ENCODE peak calls at places on chromosome 13, in nine cellular contexts. B is IMR-90, P is stomach, U is right lobe of liver, K is transverse colon, L is tibial nerve, A is A549, Z is breast epithelium, M is ovary. J is an unnamed sample.

GRCh38 chr13:98447881-98448641 is 128.8 kb downstream of the STK24 start:
- DNase-seq in B (no peak), P (no peak), U (no peak), K (no peak), L (no peak), A (peak), Z (no peak), M (peak), J (peak)

GRCh38 chr13:25286308-25286968 is 850 bp downstream of the MTMR6 start:
- DNase-seq in B (peak), P (no peak), U (no peak), K (peak), L (no peak), A (no peak), Z (no peak), M (no peak), J (no peak)

GRCh38 chr13:50366488-50367174 is 351.4 kb downstream of the KCNRG start:
- DNase-seq in B (no peak), P (no peak), U (no peak), K (no peak), L (no peak), A (no peak), Z (no peak), M (no peak), J (no peak)

GRCh38 chr13:28864544-28864943 is 44.4 kb downstream of the MTUS2 start:
- DNase-seq in B (no peak), P (no peak), U (no peak), K (no peak), L (no peak), A (no peak), Z (no peak), M (no peak), J (no peak)

GRCh38 chr13:107942030-107942617 is 273.2 kb downstream of the LIG4 start:
- DNase-seq in B (no peak), P (no peak), U (no peak), K (no peak), L (no peak), A (no peak), Z (no peak), M (no peak), J (no peak)

GRCh38 chr13:78382946-78383542 is 220.3 kb downstream of the POU4F1 start:
- DNase-seq in B (no peak), P (no peak), U (no peak), K (no peak), L (no peak), A (no peak), Z (no peak), M (no peak), J (no peak)

GRCh38 chr13:70613295-70613694 is 505.0 kb upstream of the KLHL1 start:
- DNase-seq in B (no peak), P (no peak), U (no peak), K (no peak), L (no peak), A (no peak), Z (no peak), M (no peak), J (no peak)

GRCh38 chr13:109968876-109969577 is 182.6 kb upstream of the IRS2 start:
- DNase-seq in B (no peak), P (no peak), U (no peak), K (no peak), L (no peak), A (no peak), Z (no peak), M (no peak), J (peak)

GRCh38 chr13:63680704-63681103 is 2265.1 kb upstream of the PCDH20 start:
- DNase-seq in B (no peak), P (no peak), U (no peak), K (no peak), L (no peak), A (no peak), Z (no peak), M (no peak), J (no peak)

GRCh38 chr13:84191199-84191598 is 308.9 kb upstream of the SLITRK1 start:
- DNase-seq in B (no peak), P (no peak), U (no peak), K (no peak), L (no peak), A (no peak), Z (no peak), M (no peak), J (no peak)

GRCh38 chr13:41268764-41269163 is 5.4 kb upstream of the MTRF1 start:
- DNase-seq in B (peak), P (no peak), U (no peak), K (no peak), L (no peak), A (no peak), Z (no peak), M (no peak), J (no peak)

GRCh38 chr13:59476376-59476775 is 687.4 kb downstream of the DIAPH3 start:
- DNase-seq in B (peak), P (no peak), U (no peak), K (no peak), L (no peak), A (no peak), Z (no peak), M (no peak), J (no peak)
- H3K27ac ChIP-seq in B (no peak), P (no peak), U (no peak), K (no peak), L (no peak), A (no peak), Z (no peak), M (no peak), J (no peak)

GRCh38 chr13:20033486-20033885 is 75.0 kb downstream of the ZMYM2 start:
- DNase-seq in B (no peak), P (no peak), U (no peak), K (no peak), L (no peak), A (no peak), Z (no peak), M (no peak), J (no peak)

GRCh38 chr13:20037908-20038307 is 79.4 kb downstream of the ZMYM2 start:
- DNase-seq in B (no peak), P (no peak), U (no peak), K (no peak), L (no peak), A (no peak), Z (no peak), M (no peak), J (no peak)

GRCh38 chr13:20035130-20035529 is 76.6 kb downstream of the ZMYM2 start:
- DNase-seq in B (no peak), P (no peak), U (no peak), K (no peak), L (no peak), A (no peak), Z (no peak), M (no peak), J (no peak)
- TF ChIP-seq CTCF in B (no peak), P (no peak), U (peak), K (no peak), L (no peak), A (peak), Z (no peak), M (no peak), J (no peak)

DNA sequence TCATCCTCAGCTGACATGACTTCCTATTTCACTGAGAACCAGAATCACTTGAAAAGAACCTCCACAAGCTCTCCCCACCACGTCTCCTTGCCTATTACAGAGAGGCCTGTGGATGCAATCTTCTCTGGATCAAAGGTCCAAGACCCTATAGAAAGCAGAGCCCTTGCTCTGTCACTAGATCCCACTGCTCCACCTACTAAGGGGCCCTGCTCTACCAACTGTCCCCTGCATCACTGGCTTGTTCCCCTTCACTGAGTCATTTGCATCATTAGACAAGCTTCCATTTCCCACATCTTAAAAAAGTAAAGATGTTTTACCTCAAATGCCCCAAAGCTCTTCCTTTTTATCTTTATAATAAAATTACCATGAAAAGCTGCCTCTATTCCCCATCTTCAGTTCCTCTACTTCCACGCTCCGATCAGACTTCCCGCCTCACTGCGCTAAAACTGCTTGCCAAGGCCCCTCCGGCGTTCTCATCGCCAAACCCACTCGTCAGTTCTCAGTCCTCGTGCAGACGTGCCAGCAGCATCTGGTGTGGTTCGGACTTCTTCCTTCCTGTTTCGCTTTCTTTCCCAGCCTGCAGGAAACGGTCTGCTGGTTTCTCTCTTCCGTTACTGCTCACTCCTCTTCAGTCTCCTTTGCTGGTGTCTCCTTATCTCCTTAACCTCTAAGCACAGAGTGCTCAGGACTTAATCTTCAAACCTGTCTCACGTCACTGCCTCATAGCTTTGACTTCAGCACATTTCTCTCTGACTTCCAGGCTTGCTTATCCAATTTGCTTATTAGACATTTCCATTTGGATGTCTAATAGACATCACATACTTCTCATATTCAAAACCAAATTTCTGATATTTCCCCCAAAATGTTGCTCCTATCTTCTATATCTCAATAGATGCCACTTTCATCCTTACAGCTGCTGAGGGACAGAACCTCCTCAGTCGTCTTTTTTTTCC is 40.5 kb downstream of the RCBTB2 start:
- DNase-seq in B (peak), P (peak), U (peak), K (peak), L (peak), A (no peak), Z (peak), M (peak), J (peak)
- TF ChIP-seq POLR2A in B (no peak), P (no peak), U (peak), K (peak), L (no peak), A (no peak), Z (no peak), M (no peak), J (no peak)

DNA sequence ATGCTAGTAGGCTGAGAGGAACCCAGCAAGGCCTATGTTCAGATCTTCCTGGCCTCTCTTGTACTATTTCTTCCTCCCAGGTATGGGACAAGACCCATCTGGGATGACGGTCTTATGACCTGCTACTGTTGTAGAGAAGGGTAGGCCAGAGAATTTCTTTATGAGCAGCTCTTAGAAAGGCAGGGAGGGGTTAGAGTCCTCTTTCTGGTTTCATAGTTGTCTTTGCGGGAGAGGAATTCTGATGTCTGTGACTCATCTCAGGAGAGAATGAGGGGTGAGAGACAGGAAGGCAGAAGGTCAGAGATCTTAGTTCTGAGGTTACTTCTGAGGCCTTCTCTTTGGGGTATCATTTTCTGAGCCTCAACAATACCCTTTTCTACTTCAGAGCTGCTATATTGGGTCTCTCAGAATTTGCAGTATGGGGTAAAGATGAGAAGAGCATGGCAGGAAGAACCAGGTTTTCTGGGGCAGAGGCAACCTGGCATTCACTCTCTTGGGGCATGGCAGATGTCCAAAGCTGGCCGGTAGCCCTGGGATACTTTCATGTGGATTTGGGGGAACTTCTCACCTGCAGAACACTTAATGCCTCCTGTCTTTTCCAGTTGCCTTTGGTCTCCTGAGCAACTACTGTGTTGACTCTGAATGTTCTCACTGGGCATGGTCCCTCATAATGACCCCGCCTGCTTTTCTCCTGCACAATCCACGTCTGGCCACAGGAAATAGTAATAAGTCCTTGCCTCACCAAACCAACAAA is 154.4 kb downstream of the GGACT start:
- DNase-seq in B (peak), P (no peak), U (peak), K (no peak), L (no peak), A (no peak), Z (no peak), M (no peak), J (no peak)
- H3K27ac ChIP-seq in B (peak), P (no peak), U (no peak), K (peak), L (no peak), A (peak), Z (no peak), M (no peak), J (no peak)

GRCh38 chr13:51870616-51871015 is 8.8 kb downstream of the CCDC70 start:
- DNase-seq in B (no peak), P (no peak), U (no peak), K (no peak), L (no peak), A (no peak), Z (no peak), M (no peak), J (no peak)

GRCh38 chr13:51874651-51875050 is 12.9 kb downstream of the CCDC70 start:
- DNase-seq in B (no peak), P (no peak), U (no peak), K (no peak), L (no peak), A (no peak), Z (no peak), M (no peak), J (no peak)

GRCh38 chr13:51869921-51870320 is 8.2 kb downstream of the CCDC70 start:
- DNase-seq in B (no peak), P (no peak), U (no peak), K (no peak), L (no peak), A (no peak), Z (no peak), M (no peak), J (no peak)

GRCh38 chr13:51873419-51873818 is 11.7 kb downstream of the CCDC70 start:
- DNase-seq in B (no peak), P (no peak), U (no peak), K (no peak), L (no peak), A (no peak), Z (no peak), M (no peak), J (no peak)

GRCh38 chr13:51873837-51874236 is 12.1 kb downstream of the CCDC70 start:
- DNase-seq in B (no peak), P (no peak), U (no peak), K (no peak), L (no peak), A (no peak), Z (no peak), M (no peak), J (no peak)
- TF ChIP-seq CTCF in B (no peak), P (no peak), U (no peak), K (no peak), L (no peak), A (no peak), Z (no peak), M (no peak), J (no peak)

DNA sequence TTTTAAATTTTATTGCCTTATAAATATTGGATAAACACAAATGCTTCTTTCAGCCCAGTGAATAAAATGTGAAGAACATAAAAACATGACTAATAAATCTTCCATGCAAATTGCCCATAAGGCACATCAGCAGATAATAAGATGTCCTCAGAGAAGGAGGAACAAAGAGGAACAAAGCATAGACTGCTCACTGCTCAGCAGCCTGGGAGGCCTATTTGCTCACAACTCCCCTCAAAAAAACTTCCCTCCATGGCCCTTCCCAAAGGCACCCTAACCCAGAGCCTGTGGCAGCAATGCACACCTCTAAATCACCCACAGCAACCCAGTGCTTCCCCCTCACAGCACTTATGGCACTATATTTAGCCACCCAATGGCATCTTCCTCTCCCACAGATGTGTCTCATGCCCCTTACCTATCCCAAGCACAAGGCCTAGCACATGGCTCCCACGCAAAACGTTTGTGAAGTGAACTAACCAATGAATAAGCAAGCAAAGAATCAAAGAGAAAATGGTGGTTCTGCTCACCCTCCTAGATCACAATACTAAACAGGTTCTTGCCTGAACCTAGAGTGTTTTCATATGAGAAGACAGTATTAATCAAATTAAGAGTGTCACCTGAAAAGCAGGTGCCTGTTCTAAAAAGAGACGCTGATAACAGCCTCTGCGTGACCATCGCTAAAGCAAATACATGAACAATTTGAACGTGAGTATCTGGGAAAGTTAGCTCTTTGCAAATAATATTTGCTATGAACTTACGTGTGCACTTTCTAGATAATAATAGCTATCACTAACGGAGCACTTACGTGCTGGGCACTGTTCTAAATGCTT is 96.9 kb downstream of the TBC1D4 start:
- DNase-seq in B (no peak), P (no peak), U (no peak), K (no peak), L (no peak), A (no peak), Z (no peak), M (no peak), J (no peak)
- TF ChIP-seq POLR2A in B (no peak), P (no peak), U (no peak), K (no peak), L (no peak), A (no peak), Z (no peak), M (no peak), J (no peak)

DNA sequence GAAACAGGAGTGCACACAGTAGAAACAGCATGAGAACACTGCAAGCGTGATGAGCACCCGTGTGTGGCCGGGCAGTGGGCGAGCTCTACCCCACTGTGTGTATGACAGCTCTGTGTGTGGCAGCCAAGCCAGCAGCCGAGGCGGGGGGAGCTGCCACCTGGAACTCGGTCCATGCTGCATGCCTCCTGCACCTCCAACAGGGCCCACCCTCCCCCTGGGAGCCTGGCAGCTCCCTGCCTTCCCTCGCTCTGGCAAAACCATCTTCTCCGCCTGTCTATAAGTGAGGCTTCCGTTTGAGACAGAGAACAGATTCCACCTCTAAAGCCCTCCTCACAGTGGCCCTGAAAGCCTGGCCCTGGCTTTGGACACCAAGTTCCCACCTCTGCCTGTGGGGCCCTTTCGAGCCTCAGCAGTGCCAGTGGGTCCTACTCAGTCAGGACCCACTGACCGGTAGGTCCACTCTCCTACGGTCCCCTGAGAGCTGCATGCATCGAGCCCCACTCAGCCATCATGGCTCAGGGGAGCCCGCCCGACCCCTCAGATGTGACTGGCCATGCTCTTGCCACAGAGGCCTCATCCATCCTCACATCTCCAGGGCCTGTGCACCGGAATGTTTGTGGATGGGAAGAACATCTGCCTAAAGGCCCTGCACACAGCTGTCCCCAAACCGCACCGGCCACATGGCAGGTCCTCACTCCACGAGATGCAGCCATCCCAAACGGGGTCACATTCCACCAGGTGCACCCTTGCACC is 52.4 kb upstream of the C13orf46 start:
- DNase-seq in B (no peak), P (no peak), U (no peak), K (no peak), L (no peak), A (no peak), Z (no peak), M (peak), J (peak)
- H3K27ac ChIP-seq in B (peak), P (peak), U (no peak), K (peak), L (peak), A (no peak), Z (peak), M (no peak), J (peak)

DNA sequence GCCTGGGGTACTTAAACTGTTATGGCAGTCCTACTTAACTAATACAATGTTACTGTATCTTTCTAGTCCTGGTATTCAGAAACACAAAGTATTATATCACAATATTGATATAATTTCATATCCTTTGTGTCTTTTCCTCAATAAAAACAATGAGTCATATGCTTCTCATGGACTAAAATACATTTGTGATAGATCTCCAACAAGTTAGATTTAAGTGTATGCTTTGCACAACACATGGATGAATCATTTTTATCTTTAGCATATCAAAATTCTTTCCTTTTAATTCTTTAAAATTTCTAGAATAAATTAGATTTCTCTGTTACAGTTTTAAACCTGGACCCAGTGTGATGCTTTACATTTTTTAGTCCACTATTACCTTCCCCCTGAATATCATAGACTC is 1357.8 kb upstream of the ATXN8OS start:
- DNase-seq in B (no peak), P (no peak), U (no peak), K (no peak), L (no peak), A (no peak), Z (no peak), M (no peak), J (no peak)
- TF ChIP-seq CTCF in B (no peak), P (no peak), U (no peak), K (no peak), L (no peak), A (no peak), Z (no peak), M (no peak), J (no peak)